ENCODE peak calls at places on chromosomes 7 and 10, in seven cellular contexts. One of them, this sample, is unnamed.

GRCh38 chr7:134362587-134363483 is 46.1 kb upstream of the SLC35B4 start:
- DNase-seq in NCI-H69: no peak
- DNase-seq in stimulated activated CD4-positive, alpha-beta T cell treated with anti-CD3 and anti-CD28 coated beads, Interleukin-2, amount 100 ng/mL, for 24 hours: no peak
- DNase-seq in stimulated activated CD8-positive, alpha-beta memory T cell treated with anti-CD3 and anti-CD28 coated beads, Interleukin-7, amount 100 ng/mL, for 4 hours: no peak
- DNase-seq in neural progenitor cell: no peak
- DNase-seq in effector memory CD8-positive, alpha-beta T cell: no peak
- DNase-seq in activated T-cell treated with anti-CD3 and anti-CD28 coated beads, Interleukin-2, amount 50 U/mL, for 72 hours: no peak
- DNase-seq in this sample: no peak

GRCh38 chr7:44159824-44160630 is 18.9 kb upstream of the MYL7 start:
- DNase-seq in NCI-H69: no peak
- DNase-seq in neural progenitor cell: no peak
- DNase-seq in effector memory CD8-positive, alpha-beta T cell: no peak
- DNase-seq in activated T-cell treated with anti-CD3 and anti-CD28 coated beads, Interleukin-2, amount 50 U/mL, for 72 hours: no peak
- DNase-seq in stimulated activated CD8-positive, alpha-beta memory T cell treated with anti-CD3 and anti-CD28 coated beads, Interleukin-7, amount 100 ng/mL, for 4 hours: no peak
- DNase-seq in stimulated activated CD4-positive, alpha-beta T cell treated with anti-CD3 and anti-CD28 coated beads, Interleukin-2, amount 100 ng/mL, for 24 hours: no peak
- DNase-seq in this sample: no peak

GRCh38 chr10:787933-788651 is 98.6 kb upstream of the DIP2C start:
- DNase-seq in NCI-H69: no peak
- DNase-seq in effector memory CD8-positive, alpha-beta T cell: no peak
- DNase-seq in stimulated activated CD4-positive, alpha-beta T cell treated with anti-CD3 and anti-CD28 coated beads, Interleukin-2, amount 100 ng/mL, for 24 hours: no peak
- DNase-seq in activated T-cell treated with anti-CD3 and anti-CD28 coated beads, Interleukin-2, amount 50 U/mL, for 72 hours: no peak
- DNase-seq in neural progenitor cell: no peak
- DNase-seq in stimulated activated CD8-positive, alpha-beta memory T cell treated with anti-CD3 and anti-CD28 coated beads, Interleukin-7, amount 100 ng/mL, for 4 hours: no peak
- DNase-seq in this sample: no peak

GRCh38 chr7:27897001-27897400 is 157.0 kb downstream of the TAX1BP1 start:
- DNase-seq in NCI-H69: no peak
- DNase-seq in effector memory CD8-positive, alpha-beta T cell: no peak
- DNase-seq in stimulated activated CD8-positive, alpha-beta memory T cell treated with anti-CD3 and anti-CD28 coated beads, Interleukin-7, amount 100 ng/mL, for 4 hours: no peak
- DNase-seq in stimulated activated CD4-positive, alpha-beta T cell treated with anti-CD3 and anti-CD28 coated beads, Interleukin-2, amount 100 ng/mL, for 24 hours: no peak
- DNase-seq in activated T-cell treated with anti-CD3 and anti-CD28 coated beads, Interleukin-2, amount 50 U/mL, for 72 hours: no peak
- DNase-seq in neural progenitor cell: no peak
- DNase-seq in this sample: no peak

GRCh38 chr7:87878208-87878735 is 2.0 kb downstream of the DBF4 start:
- DNase-seq in effector memory CD8-positive, alpha-beta T cell: no peak
- DNase-seq in neural progenitor cell: no peak
- DNase-seq in stimulated activated CD8-positive, alpha-beta memory T cell treated with anti-CD3 and anti-CD28 coated beads, Interleukin-7, amount 100 ng/mL, for 4 hours: no peak
- DNase-seq in activated T-cell treated with anti-CD3 and anti-CD28 coated beads, Interleukin-2, amount 50 U/mL, for 72 hours: no peak
- DNase-seq in NCI-H69: no peak
- DNase-seq in stimulated activated CD4-positive, alpha-beta T cell treated with anti-CD3 and anti-CD28 coated beads, Interleukin-2, amount 100 ng/mL, for 24 hours: no peak
- DNase-seq in this sample: no peak

GRCh38 chr7:154965014-154965413 is 37.9 kb downstream of the PAXIP1 start:
- DNase-seq in NCI-H69: peak; percentile 55
- DNase-seq in stimulated activated CD4-positive, alpha-beta T cell treated with anti-CD3 and anti-CD28 coated beads, Interleukin-2, amount 100 ng/mL, for 24 hours: no peak
- DNase-seq in activated T-cell treated with anti-CD3 and anti-CD28 coated beads, Interleukin-2, amount 50 U/mL, for 72 hours: no peak
- DNase-seq in neural progenitor cell: no peak
- DNase-seq in effector memory CD8-positive, alpha-beta T cell: no peak
- DNase-seq in stimulated activated CD8-positive, alpha-beta memory T cell treated with anti-CD3 and anti-CD28 coated beads, Interleukin-7, amount 100 ng/mL, for 4 hours: no peak
- DNase-seq in this sample: no peak

GRCh38 chr10:129779126-129779525 is 184.9 kb downstream of the EBF3 start:
- DNase-seq in stimulated activated CD8-positive, alpha-beta memory T cell treated with anti-CD3 and anti-CD28 coated beads, Interleukin-7, amount 100 ng/mL, for 4 hours: no peak
- DNase-seq in stimulated activated CD4-positive, alpha-beta T cell treated with anti-CD3 and anti-CD28 coated beads, Interleukin-2, amount 100 ng/mL, for 24 hours: no peak
- DNase-seq in activated T-cell treated with anti-CD3 and anti-CD28 coated beads, Interleukin-2, amount 50 U/mL, for 72 hours: no peak
- DNase-seq in NCI-H69: no peak
- DNase-seq in effector memory CD8-positive, alpha-beta T cell: no peak
- DNase-seq in neural progenitor cell: no peak
- DNase-seq in this sample: no peak

GRCh38 chr7:35019801-35020200 is 17.5 kb downstream of the DPY19L1 start:
- DNase-seq in effector memory CD8-positive, alpha-beta T cell: no peak
- DNase-seq in neural progenitor cell: peak; percentile 41
- DNase-seq in stimulated activated CD8-positive, alpha-beta memory T cell treated with anti-CD3 and anti-CD28 coated beads, Interleukin-7, amount 100 ng/mL, for 4 hours: no peak
- DNase-seq in NCI-H69: no peak
- DNase-seq in activated T-cell treated with anti-CD3 and anti-CD28 coated beads, Interleukin-2, amount 50 U/mL, for 72 hours: no peak
- DNase-seq in stimulated activated CD4-positive, alpha-beta T cell treated with anti-CD3 and anti-CD28 coated beads, Interleukin-2, amount 100 ng/mL, for 24 hours: no peak
- DNase-seq in this sample: no peak

GRCh38 chr7:38335490-38336135 is 62.2 kb upstream of the TARP start:
- DNase-seq in stimulated activated CD8-positive, alpha-beta memory T cell treated with anti-CD3 and anti-CD28 coated beads, Interleukin-7, amount 100 ng/mL, for 4 hours: no peak
- DNase-seq in effector memory CD8-positive, alpha-beta T cell: peak; percentile 80
- DNase-seq in NCI-H69: peak; percentile 86
- DNase-seq in stimulated activated CD4-positive, alpha-beta T cell treated with anti-CD3 and anti-CD28 coated beads, Interleukin-2, amount 100 ng/mL, for 24 hours: peak; percentile 80
- DNase-seq in neural progenitor cell: peak; percentile 92
- DNase-seq in activated T-cell treated with anti-CD3 and anti-CD28 coated beads, Interleukin-2, amount 50 U/mL, for 72 hours: peak; percentile 87
- DNase-seq in this sample: peak; percentile 91

GRCh38 chr7:30430300-30430699 is 48.3 kb downstream of the NOD1 start:
- DNase-seq in NCI-H69: peak; percentile 92
- DNase-seq in stimulated activated CD4-positive, alpha-beta T cell treated with anti-CD3 and anti-CD28 coated beads, Interleukin-2, amount 100 ng/mL, for 24 hours: no peak
- DNase-seq in stimulated activated CD8-positive, alpha-beta memory T cell treated with anti-CD3 and anti-CD28 coated beads, Interleukin-7, amount 100 ng/mL, for 4 hours: no peak
- DNase-seq in neural progenitor cell: no peak
- DNase-seq in activated T-cell treated with anti-CD3 and anti-CD28 coated beads, Interleukin-2, amount 50 U/mL, for 72 hours: no peak
- DNase-seq in effector memory CD8-positive, alpha-beta T cell: no peak
- DNase-seq in this sample: no peak

GRCh38 chr7:96143495-96144259 is 178.2 kb downstream of the SLC25A13 start:
- DNase-seq in stimulated activated CD4-positive, alpha-beta T cell treated with anti-CD3 and anti-CD28 coated beads, Interleukin-2, amount 100 ng/mL, for 24 hours: no peak
- DNase-seq in stimulated activated CD8-positive, alpha-beta memory T cell treated with anti-CD3 and anti-CD28 coated beads, Interleukin-7, amount 100 ng/mL, for 4 hours: no peak
- DNase-seq in effector memory CD8-positive, alpha-beta T cell: no peak
- DNase-seq in neural progenitor cell: peak; percentile 27
- DNase-seq in NCI-H69: peak; percentile 90
- DNase-seq in activated T-cell treated with anti-CD3 and anti-CD28 coated beads, Interleukin-2, amount 50 U/mL, for 72 hours: no peak
- DNase-seq in this sample: no peak

GRCh38 chr10:130336612-130337304 is 200.6 kb downstream of the GLRX3 start:
- DNase-seq in activated T-cell treated with anti-CD3 and anti-CD28 coated beads, Interleukin-2, amount 50 U/mL, for 72 hours: no peak
- DNase-seq in stimulated activated CD4-positive, alpha-beta T cell treated with anti-CD3 and anti-CD28 coated beads, Interleukin-2, amount 100 ng/mL, for 24 hours: no peak
- DNase-seq in stimulated activated CD8-positive, alpha-beta memory T cell treated with anti-CD3 and anti-CD28 coated beads, Interleukin-7, amount 100 ng/mL, for 4 hours: no peak
- DNase-seq in NCI-H69: no peak
- DNase-seq in neural progenitor cell: peak; percentile 65
- DNase-seq in effector memory CD8-positive, alpha-beta T cell: no peak
- DNase-seq in this sample: no peak

GRCh38 chr10:73478636-73479035 is 17.2 kb downstream of the PPP3CB start:
- DNase-seq in stimulated activated CD8-positive, alpha-beta memory T cell treated with anti-CD3 and anti-CD28 coated beads, Interleukin-7, amount 100 ng/mL, for 4 hours: no peak
- DNase-seq in effector memory CD8-positive, alpha-beta T cell: no peak
- DNase-seq in stimulated activated CD4-positive, alpha-beta T cell treated with anti-CD3 and anti-CD28 coated beads, Interleukin-2, amount 100 ng/mL, for 24 hours: no peak
- DNase-seq in neural progenitor cell: no peak
- DNase-seq in NCI-H69: no peak
- DNase-seq in activated T-cell treated with anti-CD3 and anti-CD28 coated beads, Interleukin-2, amount 50 U/mL, for 72 hours: no peak
- DNase-seq in this sample: no peak

GRCh38 chr7:55512635-55513034 is 59.7 kb downstream of the VOPP1 start:
- DNase-seq in neural progenitor cell: no peak
- DNase-seq in stimulated activated CD8-positive, alpha-beta memory T cell treated with anti-CD3 and anti-CD28 coated beads, Interleukin-7, amount 100 ng/mL, for 4 hours: no peak
- DNase-seq in NCI-H69: no peak
- DNase-seq in stimulated activated CD4-positive, alpha-beta T cell treated with anti-CD3 and anti-CD28 coated beads, Interleukin-2, amount 100 ng/mL, for 24 hours: no peak
- DNase-seq in effector memory CD8-positive, alpha-beta T cell: no peak
- DNase-seq in activated T-cell treated with anti-CD3 and anti-CD28 coated beads, Interleukin-2, amount 50 U/mL, for 72 hours: no peak
- DNase-seq in this sample: no peak

GRCh38 chr10:26290236-26290635 is 73.7 kb downstream of the GAD2 start:
- DNase-seq in stimulated activated CD8-positive, alpha-beta memory T cell treated with anti-CD3 and anti-CD28 coated beads, Interleukin-7, amount 100 ng/mL, for 4 hours: no peak
- DNase-seq in stimulated activated CD4-positive, alpha-beta T cell treated with anti-CD3 and anti-CD28 coated beads, Interleukin-2, amount 100 ng/mL, for 24 hours: no peak
- DNase-seq in neural progenitor cell: no peak
- DNase-seq in NCI-H69: no peak
- DNase-seq in effector memory CD8-positive, alpha-beta T cell: no peak
- DNase-seq in activated T-cell treated with anti-CD3 and anti-CD28 coated beads, Interleukin-2, amount 50 U/mL, for 72 hours: no peak
- DNase-seq in this sample: no peak

GRCh38 chr10:119396008-119396708 is 146.4 kb downstream of the RGS10 start:
- DNase-seq in stimulated activated CD8-positive, alpha-beta memory T cell treated with anti-CD3 and anti-CD28 coated beads, Interleukin-7, amount 100 ng/mL, for 4 hours: no peak
- DNase-seq in activated T-cell treated with anti-CD3 and anti-CD28 coated beads, Interleukin-2, amount 50 U/mL, for 72 hours: no peak
- DNase-seq in stimulated activated CD4-positive, alpha-beta T cell treated with anti-CD3 and anti-CD28 coated beads, Interleukin-2, amount 100 ng/mL, for 24 hours: no peak
- DNase-seq in NCI-H69: peak; percentile 64
- DNase-seq in effector memory CD8-positive, alpha-beta T cell: no peak
- DNase-seq in neural progenitor cell: no peak
- DNase-seq in this sample: no peak

GRCh38 chr7:151987748-151988529 is 31.7 kb downstream of the GALNTL5 start:
- DNase-seq in stimulated activated CD8-positive, alpha-beta memory T cell treated with anti-CD3 and anti-CD28 coated beads, Interleukin-7, amount 100 ng/mL, for 4 hours: no peak
- DNase-seq in stimulated activated CD4-positive, alpha-beta T cell treated with anti-CD3 and anti-CD28 coated beads, Interleukin-2, amount 100 ng/mL, for 24 hours: no peak
- DNase-seq in neural progenitor cell: peak; percentile 26
- DNase-seq in effector memory CD8-positive, alpha-beta T cell: no peak
- DNase-seq in activated T-cell treated with anti-CD3 and anti-CD28 coated beads, Interleukin-2, amount 50 U/mL, for 72 hours: no peak
- DNase-seq in NCI-H69: no peak
- DNase-seq in this sample: no peak

GRCh38 chr7:5231116-5231515 is 41.1 kb downstream of the WIPI2 start:
- DNase-seq in NCI-H69: no peak
- DNase-seq in neural progenitor cell: no peak
- DNase-seq in effector memory CD8-positive, alpha-beta T cell: no peak
- DNase-seq in activated T-cell treated with anti-CD3 and anti-CD28 coated beads, Interleukin-2, amount 50 U/mL, for 72 hours: no peak
- DNase-seq in stimulated activated CD8-positive, alpha-beta memory T cell treated with anti-CD3 and anti-CD28 coated beads, Interleukin-7, amount 100 ng/mL, for 4 hours: no peak
- DNase-seq in stimulated activated CD4-positive, alpha-beta T cell treated with anti-CD3 and anti-CD28 coated beads, Interleukin-2, amount 100 ng/mL, for 24 hours: no peak
- DNase-seq in this sample: no peak

GRCh38 chr7:44309271-44310091 is 15.9 kb downstream of the CAMK2B start:
- DNase-seq in stimulated activated CD4-positive, alpha-beta T cell treated with anti-CD3 and anti-CD28 coated beads, Interleukin-2, amount 100 ng/mL, for 24 hours: peak; percentile 51
- DNase-seq in activated T-cell treated with anti-CD3 and anti-CD28 coated beads, Interleukin-2, amount 50 U/mL, for 72 hours: peak; percentile 63
- DNase-seq in stimulated activated CD8-positive, alpha-beta memory T cell treated with anti-CD3 and anti-CD28 coated beads, Interleukin-7, amount 100 ng/mL, for 4 hours: peak; percentile 1
- DNase-seq in effector memory CD8-positive, alpha-beta T cell: no peak
- DNase-seq in neural progenitor cell: peak; percentile 88
- DNase-seq in NCI-H69: no peak
- DNase-seq in this sample: peak; percentile 37

GRCh38 chr10:1629326-1630036 is 107.8 kb downstream of the ADARB2 start:
- DNase-seq in stimulated activated CD8-positive, alpha-beta memory T cell treated with anti-CD3 and anti-CD28 coated beads, Interleukin-7, amount 100 ng/mL, for 4 hours: no peak
- DNase-seq in neural progenitor cell: peak; percentile 80
- DNase-seq in activated T-cell treated with anti-CD3 and anti-CD28 coated beads, Interleukin-2, amount 50 U/mL, for 72 hours: no peak
- DNase-seq in stimulated activated CD4-positive, alpha-beta T cell treated with anti-CD3 and anti-CD28 coated beads, Interleukin-2, amount 100 ng/mL, for 24 hours: no peak
- DNase-seq in effector memory CD8-positive, alpha-beta T cell: no peak
- DNase-seq in NCI-H69: no peak
- DNase-seq in this sample: no peak

GRCh38 chr7:30028749-30029635 is 780 bp downstream of the PLEKHA8 start:
- DNase-seq in stimulated activated CD4-positive, alpha-beta T cell treated with anti-CD3 and anti-CD28 coated beads, Interleukin-2, amount 100 ng/mL, for 24 hours: no peak
- DNase-seq in neural progenitor cell: peak; percentile 74
- DNase-seq in stimulated activated CD8-positive, alpha-beta memory T cell treated with anti-CD3 and anti-CD28 coated beads, Interleukin-7, amount 100 ng/mL, for 4 hours: peak; percentile 3
- DNase-seq in NCI-H69: peak; percentile 59
- DNase-seq in activated T-cell treated with anti-CD3 and anti-CD28 coated beads, Interleukin-2, amount 50 U/mL, for 72 hours: no peak
- DNase-seq in effector memory CD8-positive, alpha-beta T cell: peak; percentile 29
- DNase-seq in this sample: peak; percentile 18

GRCh38 chr7:76340617-76341131 is 18.1 kb downstream of the YWHAG start:
- DNase-seq in stimulated activated CD4-positive, alpha-beta T cell treated with anti-CD3 and anti-CD28 coated beads, Interleukin-2, amount 100 ng/mL, for 24 hours: no peak
- DNase-seq in effector memory CD8-positive, alpha-beta T cell: no peak
- DNase-seq in activated T-cell treated with anti-CD3 and anti-CD28 coated beads, Interleukin-2, amount 50 U/mL, for 72 hours: no peak
- DNase-seq in stimulated activated CD8-positive, alpha-beta memory T cell treated with anti-CD3 and anti-CD28 coated beads, Interleukin-7, amount 100 ng/mL, for 4 hours: no peak
- DNase-seq in NCI-H69: no peak
- DNase-seq in neural progenitor cell: no peak
- DNase-seq in this sample: no peak

GRCh38 chr7:99559276-99559915 is 954 bp downstream of the ZNF655 start:
- DNase-seq in stimulated activated CD8-positive, alpha-beta memory T cell treated with anti-CD3 and anti-CD28 coated beads, Interleukin-7, amount 100 ng/mL, for 4 hours: no peak
- DNase-seq in activated T-cell treated with anti-CD3 and anti-CD28 coated beads, Interleukin-2, amount 50 U/mL, for 72 hours: no peak
- DNase-seq in effector memory CD8-positive, alpha-beta T cell: no peak
- DNase-seq in neural progenitor cell: no peak
- DNase-seq in stimulated activated CD4-positive, alpha-beta T cell treated with anti-CD3 and anti-CD28 coated beads, Interleukin-2, amount 100 ng/mL, for 24 hours: no peak
- DNase-seq in NCI-H69: no peak
- DNase-seq in this sample: no peak

GRCh38 chr10:4127518-4128315 is 342.7 kb upstream of the KLF6 start:
- DNase-seq in NCI-H69: peak; percentile 2
- DNase-seq in activated T-cell treated with anti-CD3 and anti-CD28 coated beads, Interleukin-2, amount 50 U/mL, for 72 hours: no peak
- DNase-seq in neural progenitor cell: no peak
- DNase-seq in stimulated activated CD4-positive, alpha-beta T cell treated with anti-CD3 and anti-CD28 coated beads, Interleukin-2, amount 100 ng/mL, for 24 hours: no peak
- DNase-seq in stimulated activated CD8-positive, alpha-beta memory T cell treated with anti-CD3 and anti-CD28 coated beads, Interleukin-7, amount 100 ng/mL, for 4 hours: no peak
- DNase-seq in effector memory CD8-positive, alpha-beta T cell: no peak
- DNase-seq in this sample: no peak

GRCh38 chr10:34305189-34305588 is 509.9 kb downstream of the PARD3 start:
- DNase-seq in NCI-H69: peak; percentile 39
- DNase-seq in neural progenitor cell: peak; percentile 71
- DNase-seq in stimulated activated CD4-positive, alpha-beta T cell treated with anti-CD3 and anti-CD28 coated beads, Interleukin-2, amount 100 ng/mL, for 24 hours: no peak
- DNase-seq in effector memory CD8-positive, alpha-beta T cell: no peak
- DNase-seq in activated T-cell treated with anti-CD3 and anti-CD28 coated beads, Interleukin-2, amount 50 U/mL, for 72 hours: no peak
- DNase-seq in stimulated activated CD8-positive, alpha-beta memory T cell treated with anti-CD3 and anti-CD28 coated beads, Interleukin-7, amount 100 ng/mL, for 4 hours: no peak
- DNase-seq in this sample: no peak

GRCh38 chr10:22247636-22248035 is 29.8 kb upstream of the EBLN1 start:
- DNase-seq in stimulated activated CD8-positive, alpha-beta memory T cell treated with anti-CD3 and anti-CD28 coated beads, Interleukin-7, amount 100 ng/mL, for 4 hours: no peak
- DNase-seq in NCI-H69: no peak
- DNase-seq in activated T-cell treated with anti-CD3 and anti-CD28 coated beads, Interleukin-2, amount 50 U/mL, for 72 hours: no peak
- DNase-seq in effector memory CD8-positive, alpha-beta T cell: no peak
- DNase-seq in stimulated activated CD4-positive, alpha-beta T cell treated with anti-CD3 and anti-CD28 coated beads, Interleukin-2, amount 100 ng/mL, for 24 hours: no peak
- DNase-seq in neural progenitor cell: no peak
- DNase-seq in this sample: no peak

GRCh38 chr10:55174419-55174818 is 373.4 kb upstream of the PCDH15 start:
- DNase-seq in stimulated activated CD8-positive, alpha-beta memory T cell treated with anti-CD3 and anti-CD28 coated beads, Interleukin-7, amount 100 ng/mL, for 4 hours: no peak
- DNase-seq in stimulated activated CD4-positive, alpha-beta T cell treated with anti-CD3 and anti-CD28 coated beads, Interleukin-2, amount 100 ng/mL, for 24 hours: no peak
- DNase-seq in activated T-cell treated with anti-CD3 and anti-CD28 coated beads, Interleukin-2, amount 50 U/mL, for 72 hours: no peak
- DNase-seq in neural progenitor cell: peak; percentile 21
- DNase-seq in NCI-H69: no peak
- DNase-seq in effector memory CD8-positive, alpha-beta T cell: no peak
- DNase-seq in this sample: no peak

GRCh38 chr7:18577096-18577771 is 81.7 kb downstream of the HDAC9 start:
- DNase-seq in NCI-H69: peak; percentile 18
- DNase-seq in neural progenitor cell: no peak
- DNase-seq in effector memory CD8-positive, alpha-beta T cell: no peak
- DNase-seq in stimulated activated CD4-positive, alpha-beta T cell treated with anti-CD3 and anti-CD28 coated beads, Interleukin-2, amount 100 ng/mL, for 24 hours: no peak
- DNase-seq in activated T-cell treated with anti-CD3 and anti-CD28 coated beads, Interleukin-2, amount 50 U/mL, for 72 hours: no peak
- DNase-seq in stimulated activated CD8-positive, alpha-beta memory T cell treated with anti-CD3 and anti-CD28 coated beads, Interleukin-7, amount 100 ng/mL, for 4 hours: no peak
- DNase-seq in this sample: no peak

GRCh38 chr7:155405399-155406318 is 52.3 kb upstream of the EN2 start:
- DNase-seq in activated T-cell treated with anti-CD3 and anti-CD28 coated beads, Interleukin-2, amount 50 U/mL, for 72 hours: no peak
- DNase-seq in neural progenitor cell: peak; percentile 32
- DNase-seq in stimulated activated CD8-positive, alpha-beta memory T cell treated with anti-CD3 and anti-CD28 coated beads, Interleukin-7, amount 100 ng/mL, for 4 hours: no peak
- DNase-seq in NCI-H69: no peak
- DNase-seq in stimulated activated CD4-positive, alpha-beta T cell treated with anti-CD3 and anti-CD28 coated beads, Interleukin-2, amount 100 ng/mL, for 24 hours: no peak
- DNase-seq in effector memory CD8-positive, alpha-beta T cell: peak; percentile 7
- DNase-seq in this sample: peak; percentile 68

GRCh38 chr7:106565428-106565827 is 95.5 kb downstream of the CCDC71L start:
- DNase-seq in neural progenitor cell: no peak
- DNase-seq in stimulated activated CD4-positive, alpha-beta T cell treated with anti-CD3 and anti-CD28 coated beads, Interleukin-2, amount 100 ng/mL, for 24 hours: no peak
- DNase-seq in effector memory CD8-positive, alpha-beta T cell: no peak
- DNase-seq in NCI-H69: no peak
- DNase-seq in stimulated activated CD8-positive, alpha-beta memory T cell treated with anti-CD3 and anti-CD28 coated beads, Interleukin-7, amount 100 ng/mL, for 4 hours: no peak
- DNase-seq in activated T-cell treated with anti-CD3 and anti-CD28 coated beads, Interleukin-2, amount 50 U/mL, for 72 hours: no peak
- DNase-seq in this sample: no peak

GRCh38 chr10:72074413-72075183 is 13.8 kb downstream of the SPOCK2 start:
- DNase-seq in NCI-H69: no peak
- DNase-seq in neural progenitor cell: no peak
- DNase-seq in stimulated activated CD8-positive, alpha-beta memory T cell treated with anti-CD3 and anti-CD28 coated beads, Interleukin-7, amount 100 ng/mL, for 4 hours: no peak
- DNase-seq in stimulated activated CD4-positive, alpha-beta T cell treated with anti-CD3 and anti-CD28 coated beads, Interleukin-2, amount 100 ng/mL, for 24 hours: no peak
- DNase-seq in effector memory CD8-positive, alpha-beta T cell: peak; percentile 4
- DNase-seq in activated T-cell treated with anti-CD3 and anti-CD28 coated beads, Interleukin-2, amount 50 U/mL, for 72 hours: no peak
- DNase-seq in this sample: no peak

GRCh38 chr7:157276091-157276561 is 60.7 kb upstream of the DNAJB6 start:
- DNase-seq in stimulated activated CD8-positive, alpha-beta memory T cell treated with anti-CD3 and anti-CD28 coated beads, Interleukin-7, amount 100 ng/mL, for 4 hours: no peak
- DNase-seq in neural progenitor cell: no peak
- DNase-seq in NCI-H69: no peak
- DNase-seq in stimulated activated CD4-positive, alpha-beta T cell treated with anti-CD3 and anti-CD28 coated beads, Interleukin-2, amount 100 ng/mL, for 24 hours: no peak
- DNase-seq in effector memory CD8-positive, alpha-beta T cell: no peak
- DNase-seq in activated T-cell treated with anti-CD3 and anti-CD28 coated beads, Interleukin-2, amount 50 U/mL, for 72 hours: no peak
- DNase-seq in this sample: no peak

GRCh38 chr7:95389516-95389915 is 6.7 kb downstream of the PON3 start:
- DNase-seq in activated T-cell treated with anti-CD3 and anti-CD28 coated beads, Interleukin-2, amount 50 U/mL, for 72 hours: no peak
- DNase-seq in NCI-H69: no peak
- DNase-seq in neural progenitor cell: no peak
- DNase-seq in stimulated activated CD8-positive, alpha-beta memory T cell treated with anti-CD3 and anti-CD28 coated beads, Interleukin-7, amount 100 ng/mL, for 4 hours: no peak
- DNase-seq in stimulated activated CD4-positive, alpha-beta T cell treated with anti-CD3 and anti-CD28 coated beads, Interleukin-2, amount 100 ng/mL, for 24 hours: no peak
- DNase-seq in effector memory CD8-positive, alpha-beta T cell: no peak
- DNase-seq in this sample: no peak

This sample was measured in immature natural killer cell.